ENCODE peak calls at places on chromosomes 6 and 20, in seven cellular contexts. G is DND-41, E is AG09309, Z is IMR-90, X is type B pancreatic cell, Q is GM20000, O is HFF-Myc. F is an unnamed sample.

GRCh38 chr6:168157272-168158007 is 78.4 kb upstream of the FRMD1 start:
- DNase-seq in G (no peak), Z (peak; percentile 78), Q (no peak), O (no peak), X (peak; percentile 68), E (peak; percentile 82), F (no peak)

GRCh38 chr6:37272834-37273566 is 15.1 kb upstream of the TMEM217 start:
- DNase-seq in X (no peak), G (peak; percentile 71), Q (no peak), E (no peak), O (no peak), Z (no peak), F (no peak)

GRCh38 chr6:148465654-148466053 is 123.0 kb downstream of the SASH1 start:
- DNase-seq in G (no peak), O (no peak), Q (no peak), Z (no peak), E (no peak), X (no peak), F (no peak)

GRCh38 chr6:130362128-130362527 is 3.7 kb upstream of the TMEM200A start:
- DNase-seq in Q (no peak), E (no peak), X (no peak), G (peak; percentile 44), O (no peak), Z (no peak), F (no peak)

GRCh38 chr20:32028647-32029372 is 18.6 kb downstream of the CCM2L start:
- DNase-seq in X (no peak), G (no peak), Q (no peak), O (no peak), E (no peak), Z (no peak), F (no peak)

GRCh38 chr20:48718914-48719578 is 108.8 kb downstream of the PREX1 start:
- DNase-seq in Z (no peak), O (no peak), G (peak; percentile 91), E (no peak), Q (no peak), X (no peak), F (no peak)

GRCh38 chr6:6798430-6798829 is 209.9 kb downstream of the LY86 start:
- DNase-seq in Z (no peak), G (no peak), E (no peak), Q (peak; percentile 47), O (no peak), X (no peak), F (peak; percentile 60)

GRCh38 chr20:19814241-19814640 is 56.2 kb downstream of the RIN2 start:
- DNase-seq in G (no peak), E (no peak), Q (no peak), X (no peak), Z (no peak), O (no peak), F (no peak)

GRCh38 chr6:141165012-141165411 is 967.7 kb upstream of the GJE1 start:
- DNase-seq in E (no peak), O (no peak), G (no peak), Q (no peak), X (no peak), Z (no peak), F (no peak)

GRCh38 chr6:44780161-44780560 is 392.7 kb downstream of the CDC5L start:
- DNase-seq in G (no peak), Z (no peak), E (no peak), Q (no peak), O (no peak), X (no peak), F (no peak)

GRCh38 chr20:15475483-15475882 is 1097.8 kb downstream of the KIF16B start:
- DNase-seq in O (no peak), E (no peak), X (no peak), G (no peak), Q (no peak), Z (no peak), F (no peak)

GRCh38 chr6:122407712-122408111 is 8.3 kb downstream of the HSF2 start:
- DNase-seq in Q (no peak), Z (no peak), O (no peak), G (no peak), X (no peak), E (no peak), F (no peak)

GRCh38 chr6:164151161-164151728 is 736.7 kb downstream of the QKI start:
- DNase-seq in Z (no peak), X (no peak), Q (no peak), G (no peak), E (no peak), O (no peak), F (no peak)

GRCh38 chr6:169791721-169792131 is 40.3 kb downstream of the ERMARD start:
- DNase-seq in Q (no peak), E (no peak), X (peak; percentile 49), O (no peak), G (peak; percentile 2), Z (no peak), F (no peak)

GRCh38 chr6:112014483-112014882 is 39.4 kb upstream of the CCN6 start:
- DNase-seq in G (no peak), O (peak; percentile 36), Q (no peak), E (peak; percentile 79), Z (peak; percentile 83), X (no peak), F (no peak)

GRCh38 chr6:26086214-26086613 is 1.0 kb upstream of the HFE start:
- DNase-seq in Z (no peak), G (no peak), E (no peak), O (no peak), X (no peak), Q (no peak), F (no peak)

GRCh38 chr6:71072508-71072907 is 115.6 kb upstream of the B3GAT2 start:
- DNase-seq in X (no peak), Q (no peak), Z (peak; percentile 11), E (no peak), O (no peak), G (no peak), F (no peak)

GRCh38 chr6:150058231-150058792 is 10.6 kb downstream of the ULBP3 start:
- DNase-seq in E (no peak), G (no peak), Z (no peak), O (no peak), X (no peak), Q (no peak), F (no peak)

DNA sequence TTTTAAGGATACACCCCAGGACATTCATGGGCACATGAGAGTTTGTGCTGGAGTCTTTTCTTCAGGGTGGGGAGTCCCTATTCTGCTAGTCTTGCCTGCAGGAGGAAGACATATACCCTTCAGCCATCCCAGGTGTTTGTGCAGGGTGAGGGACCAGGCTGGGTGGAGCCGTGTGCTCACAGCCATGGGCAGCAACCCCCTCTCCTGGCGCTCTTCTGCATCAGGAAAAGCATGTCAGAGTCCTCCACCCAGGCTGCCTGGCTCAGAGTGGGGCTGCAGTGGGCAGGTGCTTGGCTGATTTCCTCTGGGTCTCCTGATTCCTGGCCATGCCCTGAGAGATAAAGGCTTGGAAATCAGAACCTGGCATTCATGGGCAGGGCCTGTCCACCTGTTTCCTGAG is 22.7 kb upstream of the MLN start:
- DNase-seq in Q (no peak), G (no peak), X (no peak), Z (no peak), O (no peak), E (no peak), F (no peak)
- TF ChIP-seq CTCF in Q (no peak), G (peak; percentile 7), X (no peak), Z (no peak), O (no peak), E (no peak), F (no peak)

GRCh38 chr6:157471895-157472686 is 91.1 kb downstream of the ZDHHC14 start:
- DNase-seq in G (no peak), Q (no peak), Z (no peak), O (no peak), X (no peak), E (no peak), F (no peak)
- TF ChIP-seq CTCF in G (no peak), Q (no peak), Z (no peak), O (no peak), X (no peak), E (no peak), F (no peak)

DNA sequence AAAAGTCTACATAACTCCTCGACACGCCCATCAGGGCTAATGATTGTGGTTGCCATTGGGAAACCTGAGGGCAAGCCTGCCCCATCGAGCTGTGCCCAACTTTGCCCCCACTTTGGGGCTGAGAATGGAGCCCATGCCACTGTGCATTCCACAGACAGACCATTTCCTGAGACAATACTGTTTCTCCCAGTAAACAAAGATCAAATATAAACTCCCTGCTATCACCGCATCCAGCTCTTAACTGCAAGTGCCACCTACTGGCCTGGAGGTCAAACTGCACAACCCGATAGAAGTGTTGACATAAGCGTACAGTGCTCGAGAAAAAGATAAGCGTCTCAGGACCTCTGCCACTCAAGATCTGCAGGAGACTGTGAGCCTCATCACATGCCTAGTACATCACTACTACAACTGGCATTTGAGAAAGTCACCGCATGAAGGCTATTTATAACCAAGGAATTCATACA is 4.7 kb upstream of the DEFB126 start:
- DNase-seq in X (no peak), E (no peak), O (no peak), G (peak; percentile 36), Z (no peak), Q (no peak), F (no peak)
- TF ChIP-seq CTCF in X (peak; percentile 50), E (peak; percentile 14), O (peak; percentile 48), G (peak; percentile 76), Z (no peak), Q (no peak), F (no peak)

GRCh38 chr20:53161473-53161872 is 189.3 kb downstream of the TSHZ2 start:
- DNase-seq in O (no peak), Z (no peak), E (no peak), G (no peak), Q (no peak), X (no peak), F (no peak)

GRCh38 chr20:53159144-53159543 is 187.0 kb downstream of the TSHZ2 start:
- DNase-seq in Z (no peak), Q (no peak), E (no peak), G (no peak), X (no peak), O (no peak), F (no peak)

GRCh38 chr20:53161073-53161472 is 188.9 kb downstream of the TSHZ2 start:
- DNase-seq in G (no peak), Z (no peak), X (no peak), E (no peak), Q (no peak), O (no peak), F (no peak)

GRCh38 chr20:53154540-53154939 is 182.4 kb downstream of the TSHZ2 start:
- DNase-seq in Q (no peak), E (no peak), Z (no peak), X (no peak), O (no peak), G (no peak), F (no peak)

DNA sequence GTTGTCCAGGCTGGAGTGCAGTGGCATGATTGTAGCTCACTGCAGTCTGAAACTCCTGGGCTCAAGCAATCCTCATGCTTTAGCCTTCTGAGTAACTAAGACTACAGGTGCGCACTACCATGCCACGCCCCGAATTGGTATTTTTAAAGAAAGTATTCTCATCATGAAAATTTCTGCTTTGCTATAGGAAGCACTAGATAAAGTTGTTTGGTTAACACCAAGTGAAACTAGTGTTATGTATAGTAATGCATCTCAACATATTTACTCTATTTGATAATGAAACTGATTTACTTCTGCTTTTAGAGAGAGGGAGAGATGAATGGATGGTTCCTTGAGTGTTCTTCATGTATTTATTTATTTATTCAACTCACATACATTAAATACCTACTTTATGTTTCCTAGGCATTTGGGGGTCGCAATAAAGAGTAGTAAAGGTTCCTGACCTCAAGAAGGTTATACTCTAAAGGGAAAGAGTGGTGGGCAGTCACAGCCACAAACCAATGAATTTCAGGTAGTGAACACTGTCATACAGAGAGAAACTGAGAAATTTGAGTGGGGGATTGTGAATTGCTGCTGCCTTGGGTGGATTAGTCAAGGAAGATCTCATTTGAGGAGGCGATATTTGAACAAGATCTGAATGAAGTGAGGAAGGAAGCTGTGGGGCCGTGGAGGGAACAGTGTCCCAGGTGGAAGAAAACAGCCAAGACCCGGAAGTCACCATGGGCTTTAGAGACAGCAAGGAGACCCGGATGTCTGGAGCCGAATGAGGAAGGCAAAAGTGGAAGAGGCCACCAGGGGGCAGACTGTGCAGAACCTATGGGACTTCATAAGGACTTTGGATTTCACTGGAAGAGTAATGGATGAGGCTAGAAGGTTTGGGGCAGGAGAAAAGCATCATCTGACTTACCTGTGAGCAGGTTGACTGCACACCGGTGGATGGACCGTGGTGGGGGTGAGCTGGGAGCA is 185.6 kb downstream of the TSHZ2 start:
- DNase-seq in X (no peak), O (no peak), E (peak; percentile 10), Z (peak; percentile 53), Q (peak; percentile 15), G (peak; percentile 60), F (peak; percentile 37)
- TF ChIP-seq CTCF in X (peak; percentile 72), O (peak; percentile 63), E (peak; percentile 72), Z (peak; percentile 53), Q (peak; percentile 11), G (peak; percentile 83), F (peak; percentile 17)

F was measured in GM13976.